ENCODE peak calls at places on chromosomes 4 and X, in seven cellular contexts. One of them, this sample, is unnamed.

GRCh38 chr4:111839186-111839585 is 306.1 kb upstream of the FAM241A start:
- DNase-seq in EH: no peak
- DNase-seq in stimulated activated effector memory CD8-positive, alpha-beta T cell treated with anti-CD3 and anti-CD28 coated beads, Interleukin-12 subunit alpha, Interleukin-12 subunit beta, amount 100 ng/mL, for 72 hours: no peak
- DNase-seq in BE2C: no peak
- DNase-seq in frontal cortex: no peak
- DNase-seq in lower leg skin: no peak
- DNase-seq in HT1080: no peak
- DNase-seq in this sample: no peak

GRCh38 chrX:130485870-130486269 is 84.1 kb downstream of the RBMX2 start:
- DNase-seq in EH: no peak
- DNase-seq in stimulated activated effector memory CD8-positive, alpha-beta T cell treated with anti-CD3 and anti-CD28 coated beads, Interleukin-12 subunit alpha, Interleukin-12 subunit beta, amount 100 ng/mL, for 72 hours: no peak
- DNase-seq in BE2C: no peak
- DNase-seq in frontal cortex: no peak
- DNase-seq in lower leg skin: no peak
- DNase-seq in HT1080: no peak
- DNase-seq in this sample: no peak

GRCh38 chrX:72735561-72735960 is 21.5 kb upstream of the PHKA1 start:
- DNase-seq in EH: peak; percentile 11
- DNase-seq in stimulated activated effector memory CD8-positive, alpha-beta T cell treated with anti-CD3 and anti-CD28 coated beads, Interleukin-12 subunit alpha, Interleukin-12 subunit beta, amount 100 ng/mL, for 72 hours: no peak
- DNase-seq in BE2C: no peak
- DNase-seq in frontal cortex: no peak
- DNase-seq in lower leg skin: no peak
- DNase-seq in HT1080: no peak
- DNase-seq in this sample: no peak

GRCh38 chr4:55491486-55491885 is 55.2 kb downstream of the CLOCK start:
- DNase-seq in EH: peak; percentile 58
- DNase-seq in stimulated activated effector memory CD8-positive, alpha-beta T cell treated with anti-CD3 and anti-CD28 coated beads, Interleukin-12 subunit alpha, Interleukin-12 subunit beta, amount 100 ng/mL, for 72 hours: no peak
- DNase-seq in BE2C: no peak
- DNase-seq in frontal cortex: no peak
- DNase-seq in lower leg skin: no peak
- DNase-seq in HT1080: no peak
- DNase-seq in this sample: no peak

GRCh38 chr4:168690199-168690598 is 193.3 kb downstream of the PALLD start:
- DNase-seq in EH: no peak
- DNase-seq in stimulated activated effector memory CD8-positive, alpha-beta T cell treated with anti-CD3 and anti-CD28 coated beads, Interleukin-12 subunit alpha, Interleukin-12 subunit beta, amount 100 ng/mL, for 72 hours: no peak
- DNase-seq in BE2C: no peak
- DNase-seq in frontal cortex: no peak
- DNase-seq in lower leg skin: no peak
- DNase-seq in HT1080: no peak
- DNase-seq in this sample: no peak

GRCh38 chrX:17520206-17520605 is 145.2 kb downstream of the NHS start:
- DNase-seq in EH: peak; percentile 29
- DNase-seq in stimulated activated effector memory CD8-positive, alpha-beta T cell treated with anti-CD3 and anti-CD28 coated beads, Interleukin-12 subunit alpha, Interleukin-12 subunit beta, amount 100 ng/mL, for 72 hours: no peak
- DNase-seq in BE2C: no peak
- DNase-seq in frontal cortex: no peak
- DNase-seq in lower leg skin: no peak
- DNase-seq in HT1080: no peak
- DNase-seq in this sample: no peak

GRCh38 chr4:22707390-22707789 is 14.7 kb downstream of the GBA3 start:
- DNase-seq in EH: no peak
- DNase-seq in stimulated activated effector memory CD8-positive, alpha-beta T cell treated with anti-CD3 and anti-CD28 coated beads, Interleukin-12 subunit alpha, Interleukin-12 subunit beta, amount 100 ng/mL, for 72 hours: no peak
- DNase-seq in BE2C: no peak
- DNase-seq in frontal cortex: no peak
- DNase-seq in lower leg skin: no peak
- DNase-seq in HT1080: no peak
- DNase-seq in this sample: no peak

GRCh38 chr4:5050520-5050955 is 742 bp upstream of the STK32B start:
- DNase-seq in EH: peak; percentile 88
- DNase-seq in stimulated activated effector memory CD8-positive, alpha-beta T cell treated with anti-CD3 and anti-CD28 coated beads, Interleukin-12 subunit alpha, Interleukin-12 subunit beta, amount 100 ng/mL, for 72 hours: no peak
- DNase-seq in BE2C: peak; percentile 82
- DNase-seq in frontal cortex: peak; percentile 77
- DNase-seq in lower leg skin: peak; percentile 93
- DNase-seq in HT1080: peak; percentile 47
- DNase-seq in this sample: peak; percentile 83

GRCh38 chrX:39398215-39398972 is 597.1 kb downstream of the MID1IP1 start:
- DNase-seq in EH: no peak
- DNase-seq in stimulated activated effector memory CD8-positive, alpha-beta T cell treated with anti-CD3 and anti-CD28 coated beads, Interleukin-12 subunit alpha, Interleukin-12 subunit beta, amount 100 ng/mL, for 72 hours: no peak
- DNase-seq in BE2C: no peak
- DNase-seq in frontal cortex: no peak
- DNase-seq in lower leg skin: no peak
- DNase-seq in HT1080: no peak
- DNase-seq in this sample: no peak

GRCh38 chr4:61277785-61278184 is 77.7 kb downstream of the ADGRL3 start:
- DNase-seq in EH: no peak
- DNase-seq in stimulated activated effector memory CD8-positive, alpha-beta T cell treated with anti-CD3 and anti-CD28 coated beads, Interleukin-12 subunit alpha, Interleukin-12 subunit beta, amount 100 ng/mL, for 72 hours: no peak
- DNase-seq in BE2C: no peak
- DNase-seq in frontal cortex: no peak
- DNase-seq in lower leg skin: no peak
- DNase-seq in HT1080: no peak
- DNase-seq in this sample: no peak

GRCh38 chr4:24973471-24974251 is 57.1 kb downstream of the LGI2 start:
- DNase-seq in EH: peak; percentile 77
- DNase-seq in stimulated activated effector memory CD8-positive, alpha-beta T cell treated with anti-CD3 and anti-CD28 coated beads, Interleukin-12 subunit alpha, Interleukin-12 subunit beta, amount 100 ng/mL, for 72 hours: no peak
- DNase-seq in BE2C: no peak
- DNase-seq in frontal cortex: no peak
- DNase-seq in lower leg skin: no peak
- DNase-seq in HT1080: no peak
- DNase-seq in this sample: no peak

GRCh38 chr4:108029321-108029720 is 39.6 kb downstream of the HADH start:
- DNase-seq in EH: no peak
- DNase-seq in stimulated activated effector memory CD8-positive, alpha-beta T cell treated with anti-CD3 and anti-CD28 coated beads, Interleukin-12 subunit alpha, Interleukin-12 subunit beta, amount 100 ng/mL, for 72 hours: no peak
- DNase-seq in BE2C: no peak
- DNase-seq in frontal cortex: no peak
- DNase-seq in lower leg skin: no peak
- DNase-seq in HT1080: no peak
- DNase-seq in this sample: no peak

GRCh38 chrX:47148946-47149345 is 3.9 kb downstream of the RBM10 start:
- DNase-seq in EH: no peak
- DNase-seq in stimulated activated effector memory CD8-positive, alpha-beta T cell treated with anti-CD3 and anti-CD28 coated beads, Interleukin-12 subunit alpha, Interleukin-12 subunit beta, amount 100 ng/mL, for 72 hours: no peak
- DNase-seq in BE2C: no peak
- DNase-seq in frontal cortex: no peak
- DNase-seq in lower leg skin: peak; percentile 39
- DNase-seq in HT1080: no peak
- DNase-seq in this sample: no peak

GRCh38 chr4:142278663-142279062 is 567.4 kb downstream of the INPP4B start:
- DNase-seq in EH: no peak
- DNase-seq in stimulated activated effector memory CD8-positive, alpha-beta T cell treated with anti-CD3 and anti-CD28 coated beads, Interleukin-12 subunit alpha, Interleukin-12 subunit beta, amount 100 ng/mL, for 72 hours: no peak
- DNase-seq in BE2C: no peak
- DNase-seq in frontal cortex: no peak
- DNase-seq in lower leg skin: no peak
- DNase-seq in HT1080: no peak
- DNase-seq in this sample: no peak

GRCh38 chr4:6225469-6225868 is 25.1 kb upstream of the JAKMIP1 start:
- DNase-seq in EH: peak; percentile 27
- DNase-seq in stimulated activated effector memory CD8-positive, alpha-beta T cell treated with anti-CD3 and anti-CD28 coated beads, Interleukin-12 subunit alpha, Interleukin-12 subunit beta, amount 100 ng/mL, for 72 hours: no peak
- DNase-seq in BE2C: no peak
- DNase-seq in frontal cortex: no peak
- DNase-seq in lower leg skin: peak; percentile 70
- DNase-seq in HT1080: no peak
- DNase-seq in this sample: no peak

GRCh38 chrX:45557390-45557789 is 356.7 kb upstream of the DIPK2B start:
- DNase-seq in EH: peak; percentile 18
- DNase-seq in stimulated activated effector memory CD8-positive, alpha-beta T cell treated with anti-CD3 and anti-CD28 coated beads, Interleukin-12 subunit alpha, Interleukin-12 subunit beta, amount 100 ng/mL, for 72 hours: no peak
- DNase-seq in BE2C: no peak
- DNase-seq in frontal cortex: no peak
- DNase-seq in lower leg skin: no peak
- DNase-seq in HT1080: peak; percentile 4
- DNase-seq in this sample: no peak

GRCh38 chr4:39450618-39451017 is 8.1 kb downstream of the RPL9 start:
- DNase-seq in EH: no peak
- DNase-seq in stimulated activated effector memory CD8-positive, alpha-beta T cell treated with anti-CD3 and anti-CD28 coated beads, Interleukin-12 subunit alpha, Interleukin-12 subunit beta, amount 100 ng/mL, for 72 hours: no peak
- DNase-seq in BE2C: no peak
- DNase-seq in frontal cortex: no peak
- DNase-seq in lower leg skin: no peak
- DNase-seq in HT1080: no peak
- DNase-seq in this sample: no peak

GRCh38 chr4:4820264-4820663 is 39.2 kb upstream of the MSX1 start:
- DNase-seq in EH: no peak
- DNase-seq in stimulated activated effector memory CD8-positive, alpha-beta T cell treated with anti-CD3 and anti-CD28 coated beads, Interleukin-12 subunit alpha, Interleukin-12 subunit beta, amount 100 ng/mL, for 72 hours: no peak
- DNase-seq in BE2C: no peak
- DNase-seq in frontal cortex: peak; percentile 63
- DNase-seq in lower leg skin: peak; percentile 77
- DNase-seq in HT1080: no peak
- DNase-seq in this sample: no peak

GRCh38 chr4:168857546-168858314 is 152.3 kb downstream of the CBR4 start:
- DNase-seq in EH: peak; percentile 88
- DNase-seq in stimulated activated effector memory CD8-positive, alpha-beta T cell treated with anti-CD3 and anti-CD28 coated beads, Interleukin-12 subunit alpha, Interleukin-12 subunit beta, amount 100 ng/mL, for 72 hours: no peak
- DNase-seq in BE2C: no peak
- DNase-seq in frontal cortex: no peak
- DNase-seq in lower leg skin: no peak
- DNase-seq in HT1080: no peak
- DNase-seq in this sample: no peak

GRCh38 chr4:38034986-38035882 is 75.0 kb downstream of the PTTG2 start:
- DNase-seq in EH: peak; percentile 70
- DNase-seq in stimulated activated effector memory CD8-positive, alpha-beta T cell treated with anti-CD3 and anti-CD28 coated beads, Interleukin-12 subunit alpha, Interleukin-12 subunit beta, amount 100 ng/mL, for 72 hours: no peak
- DNase-seq in BE2C: peak; percentile 36
- DNase-seq in frontal cortex: no peak
- DNase-seq in lower leg skin: no peak
- DNase-seq in HT1080: peak; percentile 51
- DNase-seq in this sample: no peak

GRCh38 chrX:18898091-18898490 is 85.8 kb downstream of the PHKA2 start:
- DNase-seq in EH: no peak
- DNase-seq in stimulated activated effector memory CD8-positive, alpha-beta T cell treated with anti-CD3 and anti-CD28 coated beads, Interleukin-12 subunit alpha, Interleukin-12 subunit beta, amount 100 ng/mL, for 72 hours: no peak
- DNase-seq in BE2C: no peak
- DNase-seq in frontal cortex: no peak
- DNase-seq in lower leg skin: no peak
- DNase-seq in HT1080: no peak
- DNase-seq in this sample: no peak

GRCh38 chr4:8199594-8200301 is 658 bp downstream of the SH3TC1 start:
- DNase-seq in EH: no peak
- DNase-seq in stimulated activated effector memory CD8-positive, alpha-beta T cell treated with anti-CD3 and anti-CD28 coated beads, Interleukin-12 subunit alpha, Interleukin-12 subunit beta, amount 100 ng/mL, for 72 hours: peak; percentile 59
- DNase-seq in BE2C: no peak
- DNase-seq in frontal cortex: no peak
- DNase-seq in lower leg skin: no peak
- DNase-seq in HT1080: no peak
- DNase-seq in this sample: no peak

GRCh38 chrX:46044486-46044885 is 500.7 kb downstream of the ZNF674 start:
- DNase-seq in EH: no peak
- DNase-seq in stimulated activated effector memory CD8-positive, alpha-beta T cell treated with anti-CD3 and anti-CD28 coated beads, Interleukin-12 subunit alpha, Interleukin-12 subunit beta, amount 100 ng/mL, for 72 hours: no peak
- DNase-seq in BE2C: no peak
- DNase-seq in frontal cortex: no peak
- DNase-seq in lower leg skin: no peak
- DNase-seq in HT1080: no peak
- DNase-seq in this sample: no peak

GRCh38 chr4:165185448-165185847 is 21.9 kb upstream of the KLHL2 start:
- DNase-seq in EH: no peak
- DNase-seq in stimulated activated effector memory CD8-positive, alpha-beta T cell treated with anti-CD3 and anti-CD28 coated beads, Interleukin-12 subunit alpha, Interleukin-12 subunit beta, amount 100 ng/mL, for 72 hours: no peak
- DNase-seq in BE2C: no peak
- DNase-seq in frontal cortex: no peak
- DNase-seq in lower leg skin: no peak
- DNase-seq in HT1080: no peak
- DNase-seq in this sample: no peak

GRCh38 chrX:81316163-81316562 is 114.3 kb downstream of the SH3BGRL start:
- DNase-seq in EH: peak; percentile 11
- DNase-seq in stimulated activated effector memory CD8-positive, alpha-beta T cell treated with anti-CD3 and anti-CD28 coated beads, Interleukin-12 subunit alpha, Interleukin-12 subunit beta, amount 100 ng/mL, for 72 hours: no peak
- DNase-seq in BE2C: no peak
- DNase-seq in frontal cortex: no peak
- DNase-seq in lower leg skin: peak; percentile 69
- DNase-seq in HT1080: peak; percentile 34
- DNase-seq in this sample: no peak

GRCh38 chr4:128871948-128872347 is 62.4 kb downstream of the JADE1 start:
- DNase-seq in EH: peak; percentile 99
- DNase-seq in stimulated activated effector memory CD8-positive, alpha-beta T cell treated with anti-CD3 and anti-CD28 coated beads, Interleukin-12 subunit alpha, Interleukin-12 subunit beta, amount 100 ng/mL, for 72 hours: no peak
- DNase-seq in BE2C: no peak
- DNase-seq in frontal cortex: no peak
- DNase-seq in lower leg skin: no peak
- DNase-seq in HT1080: peak; percentile 40
- DNase-seq in this sample: no peak

GRCh38 chr4:74096265-74096980 is 2.6 kb downstream of the CXCL2 start:
- DNase-seq in EH: no peak
- DNase-seq in stimulated activated effector memory CD8-positive, alpha-beta T cell treated with anti-CD3 and anti-CD28 coated beads, Interleukin-12 subunit alpha, Interleukin-12 subunit beta, amount 100 ng/mL, for 72 hours: no peak
- DNase-seq in BE2C: no peak
- DNase-seq in frontal cortex: no peak
- DNase-seq in lower leg skin: no peak
- DNase-seq in HT1080: no peak
- DNase-seq in this sample: no peak

GRCh38 chr4:173057906-173058305 is 110.7 kb upstream of the GALNT7 start:
- DNase-seq in EH: peak; percentile 10
- DNase-seq in stimulated activated effector memory CD8-positive, alpha-beta T cell treated with anti-CD3 and anti-CD28 coated beads, Interleukin-12 subunit alpha, Interleukin-12 subunit beta, amount 100 ng/mL, for 72 hours: no peak
- DNase-seq in BE2C: no peak
- DNase-seq in frontal cortex: no peak
- DNase-seq in lower leg skin: no peak
- DNase-seq in HT1080: peak; percentile 72
- DNase-seq in this sample: no peak

GRCh38 chrX:138745215-138745614 is 33.7 kb upstream of the FGF13 start:
- DNase-seq in EH: peak; percentile 25
- DNase-seq in stimulated activated effector memory CD8-positive, alpha-beta T cell treated with anti-CD3 and anti-CD28 coated beads, Interleukin-12 subunit alpha, Interleukin-12 subunit beta, amount 100 ng/mL, for 72 hours: peak; percentile 41
- DNase-seq in BE2C: peak; percentile 11
- DNase-seq in frontal cortex: no peak
- DNase-seq in lower leg skin: no peak
- DNase-seq in HT1080: peak; percentile 53
- DNase-seq in this sample: no peak

GRCh38 chr4:8469550-8469949 is 29.0 kb downstream of the TRMT44 start:
- DNase-seq in EH: no peak
- DNase-seq in stimulated activated effector memory CD8-positive, alpha-beta T cell treated with anti-CD3 and anti-CD28 coated beads, Interleukin-12 subunit alpha, Interleukin-12 subunit beta, amount 100 ng/mL, for 72 hours: no peak
- DNase-seq in BE2C: no peak
- DNase-seq in frontal cortex: no peak
- DNase-seq in lower leg skin: no peak
- DNase-seq in HT1080: no peak
- DNase-seq in this sample: no peak

GRCh38 chr4:8847764-8848163 is 23.9 kb downstream of the HMX1 start:
- DNase-seq in EH: no peak
- DNase-seq in stimulated activated effector memory CD8-positive, alpha-beta T cell treated with anti-CD3 and anti-CD28 coated beads, Interleukin-12 subunit alpha, Interleukin-12 subunit beta, amount 100 ng/mL, for 72 hours: no peak
- DNase-seq in BE2C: no peak
- DNase-seq in frontal cortex: no peak
- DNase-seq in lower leg skin: no peak
- DNase-seq in HT1080: no peak
- DNase-seq in this sample: peak; percentile 16

GRCh38 chr4:80231180-80231579 is 33.9 kb downstream of the PRDM8 start:
- DNase-seq in EH: no peak
- DNase-seq in stimulated activated effector memory CD8-positive, alpha-beta T cell treated with anti-CD3 and anti-CD28 coated beads, Interleukin-12 subunit alpha, Interleukin-12 subunit beta, amount 100 ng/mL, for 72 hours: no peak
- DNase-seq in BE2C: no peak
- DNase-seq in frontal cortex: no peak
- DNase-seq in lower leg skin: no peak
- DNase-seq in HT1080: peak; percentile 30
- DNase-seq in this sample: no peak

GRCh38 chrX:72025236-72025770 is 106.4 kb downstream of the RTL5 start:
- DNase-seq in EH: no peak
- DNase-seq in stimulated activated effector memory CD8-positive, alpha-beta T cell treated with anti-CD3 and anti-CD28 coated beads, Interleukin-12 subunit alpha, Interleukin-12 subunit beta, amount 100 ng/mL, for 72 hours: no peak
- DNase-seq in BE2C: no peak
- DNase-seq in frontal cortex: no peak
- DNase-seq in lower leg skin: peak; percentile 29
- DNase-seq in HT1080: no peak
- DNase-seq in this sample: no peak

GRCh38 chrX:12970691-12971202 is 4.2 kb upstream of the TMSB4X start:
- DNase-seq in EH: peak; percentile 58
- DNase-seq in stimulated activated effector memory CD8-positive, alpha-beta T cell treated with anti-CD3 and anti-CD28 coated beads, Interleukin-12 subunit alpha, Interleukin-12 subunit beta, amount 100 ng/mL, for 72 hours: no peak
- DNase-seq in BE2C: no peak
- DNase-seq in frontal cortex: no peak
- DNase-seq in lower leg skin: no peak
- DNase-seq in HT1080: no peak
- DNase-seq in this sample: peak; percentile 28

GRCh38 chr4:39237179-39237578 is 54.9 kb downstream of the WDR19 start:
- DNase-seq in EH: no peak
- DNase-seq in stimulated activated effector memory CD8-positive, alpha-beta T cell treated with anti-CD3 and anti-CD28 coated beads, Interleukin-12 subunit alpha, Interleukin-12 subunit beta, amount 100 ng/mL, for 72 hours: no peak
- DNase-seq in BE2C: no peak
- DNase-seq in frontal cortex: no peak
- DNase-seq in lower leg skin: no peak
- DNase-seq in HT1080: peak; percentile 31
- DNase-seq in this sample: no peak

GRCh38 chr4:22679518-22679897 is 13.2 kb upstream of the GBA3 start:
- DNase-seq in EH: peak; percentile 6
- DNase-seq in stimulated activated effector memory CD8-positive, alpha-beta T cell treated with anti-CD3 and anti-CD28 coated beads, Interleukin-12 subunit alpha, Interleukin-12 subunit beta, amount 100 ng/mL, for 72 hours: no peak
- DNase-seq in BE2C: no peak
- DNase-seq in frontal cortex: no peak
- DNase-seq in lower leg skin: no peak
- DNase-seq in HT1080: no peak
- DNase-seq in this sample: no peak